ENCODE peak calls at places on chromosomes 7 and 10, in ten cellular contexts. V is upper lobe of right lung; K is GM04504; T is left ventricle myocardium inferior; I is GM10248; Z is CD8-positive, alpha-beta T cell; Y is T-helper 9 cell; O is OCI-LY7; M is AG08396; D is DMS53. B is an unnamed sample.

GRCh38 chr7:155354371-155355048 is 56.8 kb downstream of the INSIG1 start:
- DNase-seq in V (peak), K (no peak), T (no peak), I (no peak), Z (no peak), Y (no peak), O (no peak), M (no peak), D (no peak), B (no peak)

GRCh38 chr10:101693701-101694055 is 1.3 kb downstream of the FBXW4 start:
- DNase-seq in V (no peak), K (no peak), T (no peak), I (peak), Z (peak), Y (no peak), O (peak), M (peak), D (peak), B (no peak)

GRCh38 chr10:124296813-124297788 is 121.6 kb downstream of the OAT start:
- DNase-seq in V (peak), K (no peak), T (no peak), I (no peak), Z (no peak), Y (no peak), O (no peak), M (no peak), D (no peak), B (no peak)

GRCh38 chr7:102951839-102952238 is 39.0 kb downstream of the LRRC17 start:
- DNase-seq in V (no peak), K (no peak), T (no peak), I (no peak), Z (no peak), Y (no peak), O (no peak), M (no peak), D (no peak), B (no peak)

GRCh38 chr10:122374859-122375721 is 582 bp downstream of the PLEKHA1 start:
- DNase-seq in V (peak), K (peak), T (peak), I (peak), Z (peak), Y (peak), O (peak), M (peak), D (peak), B (peak)

GRCh38 chr7:149851449-149851848 is 13.3 kb downstream of the ZNF862 start:
- DNase-seq in V (peak), K (no peak), T (no peak), I (no peak), Z (no peak), Y (no peak), O (no peak), M (no peak), D (no peak), B (no peak)

GRCh38 chr10:49143249-49143648 is 9.4 kb upstream of the FAM170B start:
- DNase-seq in V (no peak), K (no peak), T (no peak), I (no peak), Z (no peak), Y (no peak), O (peak), M (no peak), D (peak), B (no peak)

GRCh38 chr10:102118867-102119266 is 1.3 kb downstream of the LDB1 start:
- DNase-seq in V (peak), K (no peak), T (no peak), I (no peak), Z (no peak), Y (no peak), O (peak), M (no peak), D (peak), B (no peak)

GRCh38 chr10:36504752-36505151 is 620.6 kb upstream of the ANKRD30A start:
- DNase-seq in V (no peak), K (no peak), T (no peak), I (no peak), Z (no peak), Y (no peak), O (no peak), M (no peak), D (no peak), B (no peak)

GRCh38 chr7:130882396-130882795 is 148.4 kb upstream of the KLF14 start:
- DNase-seq in V (no peak), K (no peak), T (no peak), I (no peak), Z (no peak), Y (no peak), O (no peak), M (no peak), D (no peak), B (no peak)

GRCh38 chr7:48786951-48787350 is 137.4 kb upstream of the CDC14C start:
- DNase-seq in V (no peak), K (no peak), T (no peak), I (no peak), Z (no peak), Y (no peak), O (no peak), M (no peak), D (peak), B (no peak)

GRCh38 chr7:64881461-64882287 is 21.4 kb upstream of the ZNF273 start:
- DNase-seq in V (no peak), K (no peak), T (no peak), I (peak), Z (no peak), Y (no peak), O (no peak), M (peak), D (peak), B (no peak)

GRCh38 chr7:117041007-117041406 is 87.7 kb downstream of the ST7 start:
- DNase-seq in V (no peak), K (peak), T (no peak), I (peak), Z (no peak), Y (no peak), O (no peak), M (peak), D (no peak), B (no peak)

GRCh38 chr7:121429803-121430202 is 33.7 kb upstream of the FAM3C start:
- DNase-seq in V (no peak), K (no peak), T (no peak), I (no peak), Z (no peak), Y (no peak), O (no peak), M (no peak), D (no peak), B (no peak)

GRCh38 chr7:90250601-90251303 is 5.8 kb downstream of the CFAP69 start:
- DNase-seq in V (no peak), K (peak), T (no peak), I (no peak), Z (no peak), Y (no peak), O (no peak), M (peak), D (no peak), B (peak)

GRCh38 chr10:633279-634245 is 55.9 kb downstream of the DIP2C start:
- DNase-seq in V (peak), K (no peak), T (no peak), I (no peak), Z (no peak), Y (no peak), O (no peak), M (no peak), D (peak), B (no peak)

GRCh38 chr10:22599048-22599561 is 115.3 kb downstream of the PIP4K2A start:
- DNase-seq in V (no peak), K (peak), T (no peak), I (no peak), Z (no peak), Y (no peak), O (no peak), M (peak), D (peak), B (peak)

GRCh38 chr7:135508853-135509588 is 881 bp downstream of the CNOT4 start:
- DNase-seq in V (no peak), K (no peak), T (no peak), I (peak), Z (peak), Y (no peak), O (peak), M (peak), D (peak), B (no peak)

GRCh38 chr7:148153611-148154010 is 437.0 kb upstream of the C7orf33 start:
- DNase-seq in V (peak), K (no peak), T (peak), I (no peak), Z (no peak), Y (no peak), O (no peak), M (no peak), D (no peak), B (no peak)

GRCh38 chr7:156151082-156151481 is 338.8 kb upstream of the SHH start:
- DNase-seq in V (peak), K (no peak), T (no peak), I (no peak), Z (no peak), Y (no peak), O (no peak), M (no peak), D (no peak), B (no peak)

GRCh38 chr7:29306276-29307036 is 111.9 kb downstream of the CHN2 start:
- DNase-seq in V (no peak), K (no peak), T (no peak), I (no peak), Z (no peak), Y (no peak), O (no peak), M (no peak), D (no peak), B (no peak)

GRCh38 chr10:1109795-1110673 is 53.8 kb downstream of the WDR37 start:
- DNase-seq in V (no peak), K (peak), T (peak), I (peak), Z (peak), Y (peak), O (peak), M (peak), D (peak), B (no peak)

GRCh38 chr7:77813180-77813579 is 14.6 kb downstream of the PHTF2 start:
- DNase-seq in V (no peak), K (no peak), T (no peak), I (no peak), Z (no peak), Y (no peak), O (no peak), M (no peak), D (no peak), B (no peak)

GRCh38 chr10:103350175-103350521 is 792 bp downstream of the PCGF6 start:
- DNase-seq in V (no peak), K (no peak), T (no peak), I (no peak), Z (no peak), Y (no peak), O (no peak), M (no peak), D (no peak), B (no peak)

GRCh38 chr10:30387646-30388243 is 38.7 kb upstream of the MTPAP start:
- DNase-seq in V (no peak), K (no peak), T (no peak), I (no peak), Z (no peak), Y (no peak), O (no peak), M (peak), D (no peak), B (no peak)

GRCh38 chr10:84156768-84157167 is 16.8 kb upstream of the GPR15LG start:
- DNase-seq in V (no peak), K (no peak), T (no peak), I (no peak), Z (peak), Y (no peak), O (no peak), M (no peak), D (peak), B (no peak)

GRCh38 chr7:29109815-29110385 is 36.4 kb downstream of the CPVL start:
- DNase-seq in V (no peak), K (no peak), T (no peak), I (no peak), Z (no peak), Y (no peak), O (no peak), M (no peak), D (no peak), B (no peak)

GRCh38 chr10:31147220-31147608 is 115.5 kb upstream of the ZNF438 start:
- DNase-seq in V (no peak), K (peak), T (no peak), I (no peak), Z (no peak), Y (no peak), O (no peak), M (no peak), D (no peak), B (peak)

GRCh38 chr7:99624487-99624886 is 7.7 kb downstream of the ZSCAN25 start:
- DNase-seq in V (no peak), K (no peak), T (no peak), I (no peak), Z (peak), Y (peak), O (no peak), M (no peak), D (no peak), B (no peak)

GRCh38 chr10:100735087-100735344 is 10.4 kb upstream of the PAX2 start:
- DNase-seq in V (no peak), K (no peak), T (no peak), I (no peak), Z (no peak), Y (no peak), O (no peak), M (no peak), D (no peak), B (no peak)

B was measured in amniotic stem cell.